ENCODE peak calls at places on chromosomes 1 and 21, in eight cellular contexts. G is fibroblast of pulmonary artery, H is neural crest cell, P is cardiac fibroblast, E is transverse colon, U is MCF 10A, C is left lung, J is HFF-Myc. W is an unnamed sample.

GRCh38 chr1:210482936-210483642 is 154.4 kb downstream of the HHAT start:
- DNase-seq in G (no peak), H (no peak), P (no peak), E (no peak), U (no peak), C (no peak), J (no peak), W (no peak)

GRCh38 chr1:201436461-201436860 is 14.9 kb upstream of the TNNI1 start:
- DNase-seq in G (peak; percentile 21), H (no peak), P (peak; percentile 22), E (no peak), U (peak; percentile 38), C (no peak), J (no peak), W (no peak)

GRCh38 chr21:41254090-41254700 is 62.4 kb upstream of the FAM3B start:
- DNase-seq in G (no peak), H (no peak), P (no peak), E (no peak), U (no peak), C (no peak), J (no peak), W (no peak)

GRCh38 chr1:46489638-46490602 is at the start of gene DMBX1:
- DNase-seq in G (no peak), H (peak; percentile 25), P (peak; percentile 9), E (peak; percentile 58), U (peak; percentile 28), C (no peak), J (no peak), W (no peak)

GRCh38 chr1:230144010-230144614 is 77.1 kb downstream of the GALNT2 start:
- DNase-seq in G (no peak), H (no peak), P (no peak), E (no peak), U (no peak), C (no peak), J (no peak), W (no peak)

GRCh38 chr1:245870698-245871097 is 636.4 kb downstream of the SMYD3 start:
- DNase-seq in G (no peak), H (no peak), P (no peak), E (no peak), U (no peak), C (no peak), J (peak; percentile 72), W (no peak)

GRCh38 chr1:207058252-207058651 is 5.2 kb downstream of the PFKFB2 start:
- DNase-seq in G (no peak), H (no peak), P (no peak), E (no peak), U (no peak), C (no peak), J (no peak), W (no peak)

GRCh38 chr1:169119405-169119804 is 12.9 kb downstream of the ATP1B1 start:
- DNase-seq in G (no peak), H (no peak), P (no peak), E (no peak), U (peak; percentile 43), C (no peak), J (peak; percentile 85), W (no peak)

GRCh38 chr1:18158731-18159130 is 51.1 kb downstream of the IGSF21 start:
- DNase-seq in G (no peak), H (no peak), P (no peak), E (no peak), U (no peak), C (no peak), J (no peak), W (no peak)

GRCh38 chr1:110513511-110513910 is 5.5 kb downstream of the KCNA10 start:
- DNase-seq in G (no peak), H (no peak), P (no peak), E (no peak), U (peak; percentile 8), C (no peak), J (no peak), W (no peak)

GRCh38 chr1:200415227-200415626 is 5.4 kb upstream of the ZNF281 start:
- DNase-seq in G (no peak), H (no peak), P (no peak), E (no peak), U (peak; percentile 42), C (no peak), J (no peak), W (no peak)

GRCh38 chr1:24400065-24400464 is 13.5 kb downstream of the STPG1 start:
- DNase-seq in G (no peak), H (no peak), P (no peak), E (no peak), U (no peak), C (no peak), J (no peak), W (no peak)

GRCh38 chr1:44739361-44740178 is at the start of gene KIF2C:
- DNase-seq in G (peak; percentile 98), H (peak; percentile 92), P (peak; percentile 99), E (peak; percentile 98), U (peak; percentile 97), C (peak; percentile 98), J (peak; percentile 90), W (peak; percentile 87)

GRCh38 chr21:35370671-35371070 is 321.6 kb upstream of the RUNX1 start:
- DNase-seq in G (no peak), H (no peak), P (no peak), E (no peak), U (no peak), C (no peak), J (no peak), W (no peak)

GRCh38 chr1:70034403-70034802 is 171.0 kb downstream of the LRRC40 start:
- DNase-seq in G (peak; percentile 75), H (no peak), P (peak; percentile 74), E (no peak), U (peak; percentile 52), C (no peak), J (peak; percentile 61), W (peak; percentile 8)

GRCh38 chr1:17624540-17625256 is 85.2 kb downstream of the ARHGEF10L start:
- DNase-seq in G (peak; percentile 52), H (no peak), P (peak; percentile 67), E (no peak), U (peak; percentile 92), C (no peak), J (no peak), W (no peak)

GRCh38 chr1:19892628-19893168 is 10.5 kb downstream of the OTUD3 start:
- DNase-seq in G (peak; percentile 27), H (no peak), P (peak; percentile 7), E (no peak), U (no peak), C (no peak), J (no peak), W (no peak)

GRCh38 chr1:26740958-26741357 is 45.1 kb downstream of the ARID1A start:
- DNase-seq in G (no peak), H (no peak), P (no peak), E (no peak), U (no peak), C (no peak), J (no peak), W (no peak)

GRCh38 chr1:26734501-26735058 is 38.8 kb downstream of the ARID1A start:
- DNase-seq in G (peak; percentile 67), H (no peak), P (peak; percentile 82), E (no peak), U (peak; percentile 27), C (no peak), J (no peak), W (no peak)

GRCh38 chr1:26743426-26744059 is 44.2 kb upstream of the PIGV start:
- DNase-seq in G (no peak), H (no peak), P (no peak), E (no peak), U (no peak), C (no peak), J (no peak), W (no peak)

GRCh38 chr1:26740023-26740422 is 44.2 kb downstream of the ARID1A start:
- DNase-seq in G (no peak), H (no peak), P (no peak), E (no peak), U (no peak), C (no peak), J (no peak), W (no peak)

GRCh38 chr1:26739251-26739914 is 43.6 kb downstream of the ARID1A start:
- DNase-seq in G (no peak), H (no peak), P (no peak), E (no peak), U (no peak), C (no peak), J (no peak), W (no peak)
- TF ChIP-seq CTCF in G (no peak), H (no peak), P (no peak), E (no peak), U (no peak), C (no peak), J (no peak), W (no peak)

DNA sequence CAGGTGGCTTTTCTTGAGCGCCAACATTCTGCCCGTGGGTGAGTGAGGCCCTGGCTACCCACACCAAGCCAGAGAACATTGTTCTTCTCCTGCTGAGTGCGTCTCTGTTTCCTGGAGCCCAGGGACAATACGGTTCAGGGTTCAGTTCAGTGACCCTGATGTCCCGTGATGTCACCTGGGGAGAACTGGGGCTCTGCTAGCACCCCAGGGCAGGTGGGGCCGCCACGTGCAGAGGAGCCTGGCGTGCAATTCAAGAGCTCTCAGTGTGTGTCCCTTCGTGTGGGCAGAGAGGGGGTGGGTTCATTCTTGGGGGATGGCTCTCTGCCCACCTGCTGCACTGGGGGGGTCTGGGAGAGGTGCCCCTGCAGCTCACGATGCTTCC is 18.2 kb upstream of the PEX10 start:
- DNase-seq in G (no peak), H (no peak), P (no peak), E (no peak), U (no peak), C (no peak), J (no peak), W (no peak)
- TF ChIP-seq CTCF in G (no peak), H (no peak), P (no peak), E (no peak), U (no peak), C (no peak), J (no peak), W (no peak)

DNA sequence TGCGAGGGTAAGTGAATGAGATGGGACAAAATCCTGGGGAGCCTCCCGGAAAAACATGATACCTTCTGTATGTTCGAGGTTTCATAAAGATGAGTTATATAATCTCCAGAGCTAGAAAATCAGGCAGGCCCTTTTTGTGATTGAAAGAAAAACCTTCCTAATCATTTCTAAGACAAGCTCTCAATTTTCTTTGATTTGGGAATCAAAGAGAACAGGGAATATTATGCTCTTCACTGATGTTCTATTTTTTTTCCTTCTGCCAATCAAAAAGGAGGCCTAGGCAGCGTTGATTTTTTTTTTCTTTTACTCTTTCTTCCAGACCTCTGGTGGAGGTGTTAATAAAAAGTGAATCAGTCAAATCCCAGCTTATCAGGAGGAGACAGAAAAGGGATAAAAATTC is 34.5 kb downstream of the DIRAS3 start:
- DNase-seq in G (no peak), H (no peak), P (no peak), E (no peak), U (peak; percentile 5), C (no peak), J (no peak), W (no peak)
- TF ChIP-seq CTCF in G (no peak), H (no peak), P (no peak), E (no peak), U (no peak), C (no peak), J (no peak), W (no peak)

DNA sequence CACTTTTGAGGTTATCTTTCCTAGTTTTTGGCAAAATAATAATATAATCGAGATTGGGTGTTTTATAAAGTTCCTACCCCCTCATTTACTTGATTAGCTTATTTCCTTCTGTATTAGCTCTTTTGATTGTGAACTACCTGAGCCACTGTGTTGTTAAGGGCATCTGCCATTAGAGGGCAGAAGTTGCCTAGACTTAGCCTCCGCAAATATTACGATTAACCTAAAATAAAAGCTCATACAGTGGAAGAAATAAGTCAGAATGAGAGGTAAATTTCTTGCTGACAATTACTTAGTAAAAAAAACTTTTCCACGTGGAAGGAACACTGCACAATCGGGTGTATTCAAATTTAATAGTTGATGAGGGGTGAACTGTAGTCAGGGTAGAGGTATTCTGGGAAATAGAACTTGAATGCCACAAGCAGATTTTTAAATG is 2.3 kb downstream of the H3-3A start:
- DNase-seq in G (peak; percentile 80), H (no peak), P (peak; percentile 81), E (peak; percentile 58), U (peak; percentile 89), C (no peak), J (no peak), W (no peak)
- TF ChIP-seq CTCF in G (peak; percentile 89), H (peak; percentile 57), P (peak; percentile 81), E (peak; percentile 55), U (peak; percentile 76), C (no peak), J (peak; percentile 69), W (peak; percentile 83)